ENCODE peak calls at places on chromosome 12, in five cellular contexts. F, C, Z, Q and N are unnamed samples.

GRCh38 chr12:19447386-19447785 is 8.1 kb downstream of the AEBP2 start:
- DNase-seq in F (no peak), C (no peak), Z (no peak), Q (no peak), N (no peak)

GRCh38 chr12:128316078-128316477 is 49.1 kb downstream of the TMEM132C start:
- DNase-seq in F (no peak), C (no peak), Z (no peak), Q (no peak), N (no peak)

GRCh38 chr12:120659151-120659525 is 18.7 kb downstream of the CABP1 start:
- DNase-seq in F (no peak), C (no peak), Z (no peak), Q (no peak), N (no peak)

GRCh38 chr12:130444986-130445385 is 107.3 kb downstream of the PIWIL1 start:
- DNase-seq in F (no peak), C (no peak), Z (no peak), Q (no peak), N (no peak)

GRCh38 chr12:7989827-7990491 is 42.6 kb upstream of the FOXJ2 start:
- DNase-seq in F (peak), C (peak), Z (peak), Q (peak), N (no peak)

GRCh38 chr12:121798807-121799174 is 5.0 kb upstream of the SETD1B start:
- DNase-seq in F (no peak), C (no peak), Z (no peak), Q (no peak), N (no peak)

GRCh38 chr12:2334291-2335088 is 281.7 kb downstream of the CACNA1C start:
- DNase-seq in F (no peak), C (no peak), Z (no peak), Q (no peak), N (peak)

GRCh38 chr12:114405199-114405448 is 820 bp downstream of the TBX5 start:
- DNase-seq in F (no peak), C (no peak), Z (no peak), Q (no peak), N (no peak)

GRCh38 chr12:21568115-21568514 is 36.5 kb downstream of the GYS2 start:
- DNase-seq in F (no peak), C (no peak), Z (no peak), Q (no peak), N (no peak)

GRCh38 chr12:106021516-106021915 is 117.2 kb downstream of the NUAK1 start:
- DNase-seq in F (no peak), C (no peak), Z (no peak), Q (no peak), N (no peak)

GRCh38 chr12:83388551-83388950 is 701.8 kb downstream of the TMTC2 start:
- DNase-seq in F (no peak), C (no peak), Z (no peak), Q (no peak), N (no peak)

GRCh38 chr12:27969011-27969900 is 3.3 kb downstream of the PTHLH start:
- DNase-seq in F (no peak), C (peak), Z (no peak), Q (peak), N (peak)

GRCh38 chr12:54282949-54283593 is 2.5 kb downstream of the HNRNPA1 start:
- DNase-seq in F (peak), C (no peak), Z (no peak), Q (no peak), N (no peak)

GRCh38 chr12:42094277-42094676 is 50.4 kb downstream of the GXYLT1 start:
- DNase-seq in F (peak), C (no peak), Z (no peak), Q (no peak), N (peak)

GRCh38 chr12:85155791-85156190 is 119.6 kb downstream of the LRRIQ1 start:
- DNase-seq in F (no peak), C (no peak), Z (no peak), Q (no peak), N (peak)

GRCh38 chr12:89117448-89118034 is 234.8 kb downstream of the DUSP6 start:
- DNase-seq in F (peak), C (no peak), Z (no peak), Q (no peak), N (no peak)

GRCh38 chr12:88578821-88579518 is 1.3 kb downstream of the KITLG start:
- DNase-seq in F (peak), C (no peak), Z (peak), Q (peak), N (no peak)

GRCh38 chr12:59596232-59597143 is 659 bp downstream of the SLC16A7 start:
- DNase-seq in F (peak), C (peak), Z (peak), Q (peak), N (peak)

GRCh38 chr12:3032770-3033537 is 44.2 kb upstream of the TSPAN9 start:
- DNase-seq in F (peak), C (peak), Z (no peak), Q (no peak), N (no peak)

GRCh38 chr12:954736-955135 is 5.2 kb upstream of the RAD52 start:
- DNase-seq in F (no peak), C (no peak), Z (no peak), Q (no peak), N (no peak)

GRCh38 chr12:19483727-19484126 is 44.4 kb downstream of the AEBP2 start:
- DNase-seq in F (no peak), C (no peak), Z (no peak), Q (no peak), N (no peak)

GRCh38 chr12:2099595-2099994 is 46.8 kb downstream of the CACNA1C start:
- DNase-seq in F (no peak), C (no peak), Z (no peak), Q (no peak), N (no peak)

GRCh38 chr12:32230607-32230982 is 123.9 kb downstream of the BICD1 start:
- DNase-seq in F (no peak), C (no peak), Z (no peak), Q (no peak), N (no peak)

GRCh38 chr12:50573271-50573670 is 68.5 kb downstream of the DIP2B start:
- DNase-seq in F (no peak), C (no peak), Z (no peak), Q (no peak), N (no peak)

GRCh38 chr12:100959481-100959880 is 164.9 kb downstream of the ANO4 start:
- DNase-seq in F (peak), C (no peak), Z (no peak), Q (no peak), N (peak)

GRCh38 chr12:106345739-106346138 is 11.8 kb upstream of the POLR3B start:
- DNase-seq in F (peak), C (peak), Z (peak), Q (no peak), N (peak)

GRCh38 chr12:22046968-22047390 is 961 bp downstream of the CMAS start:
- DNase-seq in F (no peak), C (no peak), Z (no peak), Q (no peak), N (peak)

GRCh38 chr12:94705656-94706055 is 55.3 kb upstream of the TMCC3 start:
- DNase-seq in F (no peak), C (no peak), Z (no peak), Q (no peak), N (no peak)

GRCh38 chr12:118980407-118981014 is 830 bp upstream of the SRRM4 start:
- DNase-seq in F (no peak), C (no peak), Z (no peak), Q (no peak), N (no peak)

GRCh38 chr12:112798019-112798760 is 6.6 kb downstream of the RPH3A start:
- DNase-seq in F (no peak), C (no peak), Z (no peak), Q (no peak), N (peak)

GRCh38 chr12:15583804-15584203 is 205.4 kb downstream of the EPS8 start:
- DNase-seq in F (no peak), C (no peak), Z (no peak), Q (no peak), N (no peak)

GRCh38 chr12:15584366-15585041 is 204.7 kb downstream of the EPS8 start:
- DNase-seq in F (peak), C (no peak), Z (peak), Q (no peak), N (peak)

GRCh38 chr12:15581006-15581405 is 208.2 kb downstream of the EPS8 start:
- DNase-seq in F (no peak), C (no peak), Z (no peak), Q (no peak), N (peak)

GRCh38 chr12:15575797-15576560 is 213.2 kb downstream of the EPS8 start:
- DNase-seq in F (no peak), C (no peak), Z (no peak), Q (no peak), N (no peak)

GRCh38 chr12:15580431-15580830 is 208.8 kb downstream of the EPS8 start:
- DNase-seq in F (no peak), C (no peak), Z (no peak), Q (no peak), N (no peak)
- TF ChIP-seq CTCF in F (no peak), C (no peak), Z (no peak), Q (no peak), N (peak)

GRCh38 chr12:69331482-69331845 is 16.7 kb upstream of the LYZ start:
- DNase-seq in F (no peak), C (no peak), Z (no peak), Q (no peak), N (peak)
- H3K4me3 ChIP-seq in F (no peak), C (peak), Z (peak), Q (peak), N (peak)

GRCh38 chr12:65501935-65502334 is 223.5 kb downstream of the MSRB3 start:
- DNase-seq in F (no peak), C (no peak), Z (no peak), Q (no peak), N (no peak)
- TF ChIP-seq CTCF in F (no peak), C (no peak), Z (no peak), Q (no peak), N (no peak)

DNA sequence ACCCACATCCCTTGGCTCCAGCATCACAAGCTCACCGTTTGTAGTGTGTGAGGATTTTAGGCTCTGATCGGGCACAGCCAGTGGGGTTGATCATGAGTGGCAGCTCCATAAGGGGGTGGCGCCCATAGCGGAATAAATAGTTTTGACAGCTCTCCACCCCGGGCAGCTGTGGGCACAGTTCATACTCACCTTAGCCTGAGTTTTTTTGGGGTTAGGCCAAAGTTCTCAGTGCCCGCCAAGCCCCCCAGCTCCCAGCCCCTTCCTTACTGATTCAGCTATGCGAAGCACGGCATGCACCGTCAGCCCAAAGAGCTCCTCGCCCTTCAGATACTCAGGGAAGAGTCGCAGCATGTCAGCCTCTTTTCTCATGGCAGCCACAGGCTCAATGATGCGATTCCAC is 6.0 kb upstream of the PRKAG1 start:
- DNase-seq in F (no peak), C (no peak), Z (no peak), Q (no peak), N (no peak)
- H3K4me3 ChIP-seq in F (no peak), C (no peak), Z (no peak), Q (no peak), N (no peak)

GRCh38 chr12:57737467-57738141 is 938 bp downstream of the AGAP2 start:
- DNase-seq in F (peak), C (no peak), Z (no peak), Q (no peak), N (no peak)
- TF ChIP-seq CTCF in F (no peak), C (peak), Z (no peak), Q (peak), N (peak)

GRCh38 chr12:55847033-55847432 is 4.3 kb upstream of the MMP19 start:
- DNase-seq in F (peak), C (no peak), Z (no peak), Q (no peak), N (peak)

GRCh38 chr12:55845349-55845748 is 2.6 kb upstream of the MMP19 start:
- DNase-seq in F (no peak), C (no peak), Z (no peak), Q (no peak), N (no peak)

GRCh38 chr12:55845785-55846496 is 3.2 kb upstream of the MMP19 start:
- DNase-seq in F (no peak), C (peak), Z (no peak), Q (no peak), N (peak)

GRCh38 chr12:55849616-55850015 is 6.9 kb upstream of the MMP19 start:
- DNase-seq in F (no peak), C (no peak), Z (no peak), Q (no peak), N (no peak)

GRCh38 chr12:55847603-55848329 is 5.0 kb upstream of the MMP19 start:
- DNase-seq in F (peak), C (peak), Z (peak), Q (peak), N (peak)
- H3K4me3 ChIP-seq in F (no peak), C (peak), Z (peak), Q (peak), N (peak)

GRCh38 chr12:96020314-96021003 is 14.9 kb downstream of the LTA4H start:
- DNase-seq in F (no peak), C (no peak), Z (no peak), Q (no peak), N (no peak)

GRCh38 chr12:96014932-96015599 is 18.9 kb upstream of the HAL start:
- DNase-seq in F (no peak), C (no peak), Z (no peak), Q (no peak), N (peak)

GRCh38 chr12:96015672-96016071 is 19.5 kb upstream of the HAL start:
- DNase-seq in F (peak), C (peak), Z (no peak), Q (no peak), N (peak)
- TF ChIP-seq CTCF in F (peak), C (peak), Z (no peak), Q (peak), N (peak)

DNA sequence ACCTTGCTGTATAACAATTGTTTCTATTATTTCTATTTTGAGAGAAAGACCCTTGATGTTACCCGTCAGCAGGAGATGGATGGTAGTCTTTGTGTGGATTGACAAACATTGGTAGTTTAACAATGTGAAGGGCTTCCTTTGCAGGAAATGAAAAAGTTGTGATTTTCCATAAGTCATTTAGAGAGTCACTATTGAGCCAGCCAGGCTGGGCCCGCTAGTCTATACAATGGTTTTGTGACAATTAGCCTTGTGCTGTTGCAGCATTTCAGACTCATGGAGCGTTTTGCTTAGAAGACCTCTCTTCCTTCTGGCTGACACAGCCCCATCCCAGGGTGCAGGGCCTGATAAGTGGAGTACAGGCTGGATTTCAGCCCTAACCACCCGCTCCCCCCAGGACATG is 18.3 kb upstream of the SLC38A2 start:
- DNase-seq in F (no peak), C (no peak), Z (no peak), Q (no peak), N (no peak)
- H3K4me3 ChIP-seq in F (no peak), C (no peak), Z (no peak), Q (no peak), N (no peak)

DNA sequence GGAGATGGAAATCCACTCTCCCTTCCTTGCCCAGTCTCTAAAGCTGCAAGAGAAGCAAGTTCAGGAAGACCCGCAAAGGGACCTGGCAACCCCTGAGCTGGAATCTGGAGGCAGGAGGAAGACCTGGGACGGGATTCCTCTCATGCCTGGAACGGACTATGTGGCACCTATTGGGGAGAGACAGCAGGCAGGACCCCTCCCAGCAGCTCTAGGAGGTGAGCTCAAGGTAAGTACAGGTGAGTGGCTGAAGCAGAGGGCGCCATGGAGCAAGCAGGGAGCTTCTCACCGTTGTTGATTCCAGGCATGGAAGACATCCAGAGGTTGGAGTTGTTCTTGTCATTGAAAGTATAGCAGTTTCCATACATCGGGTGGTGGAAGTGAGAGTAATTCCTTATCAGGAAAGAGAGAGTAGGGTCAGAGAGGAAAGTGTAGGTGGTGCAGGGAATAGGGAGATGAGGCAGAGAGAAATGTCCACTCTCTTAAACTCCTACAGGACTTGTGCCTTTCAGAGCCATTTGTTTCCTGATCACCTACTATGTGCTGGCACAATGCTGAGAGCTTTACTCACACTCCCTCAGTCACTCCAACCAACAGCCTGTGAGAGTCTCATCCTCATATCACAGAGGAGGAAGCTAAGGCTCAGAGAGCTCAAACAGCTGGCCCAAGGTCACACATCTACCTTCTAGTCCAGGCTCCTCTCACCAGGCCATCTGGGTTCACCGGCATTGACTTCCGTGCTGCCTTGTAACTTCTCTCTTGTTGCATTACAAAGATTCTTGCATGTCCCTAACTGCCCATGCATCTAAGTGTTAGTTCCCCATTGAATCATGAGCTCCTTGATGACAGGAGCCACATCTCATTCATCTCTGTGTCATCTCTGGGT is 13.9 kb upstream of the TNFRSF1A start:
- DNase-seq in F (no peak), C (no peak), Z (no peak), Q (no peak), N (no peak)
- TF ChIP-seq CTCF in F (no peak), C (no peak), Z (no peak), Q (no peak), N (no peak)